ENCODE peak calls at places on chromosomes 3 and 15, in seven cellular contexts. I is Peyer's patch, M is ascending aorta, O is psoas muscle, U is right lobe of liver, X is coronary artery, Q is aorta. V is an unnamed sample.

GRCh38 chr3:147989344-147989743 is 580.2 kb downstream of the ZIC1 start:
- DNase-seq in I (no peak), M (no peak), O (peak), U (no peak), X (no peak), Q (peak), V (no peak)

GRCh38 chr3:160003520-160004128 is 15.0 kb downstream of the IL12A start:
- DNase-seq in I (peak), M (no peak), O (peak), U (peak), X (no peak), Q (peak), V (peak)

GRCh38 chr3:157045238-157045860 is 114.6 kb downstream of the CCNL1 start:
- DNase-seq in I (no peak), M (no peak), O (no peak), U (no peak), X (no peak), Q (no peak), V (no peak)

GRCh38 chr3:43638594-43639447 is 17.0 kb upstream of the ANO10 start:
- DNase-seq in I (peak), M (no peak), O (no peak), U (no peak), X (no peak), Q (no peak), V (no peak)

GRCh38 chr3:14200276-14200675 is 21.7 kb downstream of the LSM3 start:
- DNase-seq in I (no peak), M (no peak), O (no peak), U (no peak), X (no peak), Q (no peak), V (no peak)

GRCh38 chr3:127097516-127097915 is 95.4 kb upstream of the PRR23E start:
- DNase-seq in I (peak), M (no peak), O (no peak), U (no peak), X (no peak), Q (no peak), V (no peak)

GRCh38 chr3:40780801-40781406 is 256.1 kb downstream of the ZNF621 start:
- DNase-seq in I (no peak), M (peak), O (peak), U (no peak), X (no peak), Q (peak), V (no peak)

GRCh38 chr3:187368765-187369450 is 723 bp downstream of the RTP4 start:
- DNase-seq in I (no peak), M (no peak), O (no peak), U (no peak), X (no peak), Q (no peak), V (peak)

GRCh38 chr3:115245437-115245836 is 98.3 kb upstream of the ZBTB20 start:
- DNase-seq in I (no peak), M (peak), O (no peak), U (no peak), X (no peak), Q (peak), V (no peak)

GRCh38 chr15:78907577-78907976 is 34.9 kb downstream of the MORF4L1 start:
- DNase-seq in I (no peak), M (no peak), O (no peak), U (no peak), X (no peak), Q (no peak), V (no peak)

GRCh38 chr15:83462026-83462425 is 14.9 kb downstream of the SH3GL3 start:
- DNase-seq in I (no peak), M (no peak), O (no peak), U (no peak), X (no peak), Q (no peak), V (no peak)

GRCh38 chr15:32908135-32908801 is 190.5 kb downstream of the GREM1 start:
- DNase-seq in I (peak), M (no peak), O (no peak), U (no peak), X (no peak), Q (no peak), V (no peak)

GRCh38 chr3:176765491-176765890 is 431.8 kb downstream of the TBL1XR1 start:
- DNase-seq in I (no peak), M (no peak), O (no peak), U (no peak), X (no peak), Q (no peak), V (no peak)

GRCh38 chr3:82163907-82164520 is 402.6 kb upstream of the GBE1 start:
- DNase-seq in I (no peak), M (no peak), O (no peak), U (no peak), X (no peak), Q (no peak), V (no peak)

GRCh38 chr3:59797533-59797932 is 747.7 kb upstream of the CFAP20DC start:
- DNase-seq in I (no peak), M (no peak), O (no peak), U (no peak), X (no peak), Q (no peak), V (no peak)

GRCh38 chr3:57350271-57350670 is 57.8 kb upstream of the ASB14 start:
- DNase-seq in I (no peak), M (no peak), O (no peak), U (no peak), X (no peak), Q (no peak), V (no peak)

GRCh38 chr3:51942603-51943450 is 664 bp downstream of the PARP3 start:
- DNase-seq in I (peak), M (peak), O (peak), U (peak), X (peak), Q (peak), V (peak)

GRCh38 chr3:159929181-159929893 is 59.3 kb upstream of the IL12A start:
- DNase-seq in I (no peak), M (no peak), O (peak), U (no peak), X (no peak), Q (peak), V (no peak)

GRCh38 chr3:38587548-38588131 is 61.8 kb downstream of the SCN5A start:
- DNase-seq in I (peak), M (peak), O (peak), U (no peak), X (peak), Q (peak), V (no peak)

GRCh38 chr15:58467121-58467721 is 35.4 kb downstream of the LIPC start:
- DNase-seq in I (no peak), M (no peak), O (no peak), U (no peak), X (no peak), Q (no peak), V (no peak)

GRCh38 chr3:179432451-179432850 is 18.8 kb downstream of the GNB4 start:
- DNase-seq in I (no peak), M (no peak), O (no peak), U (no peak), X (no peak), Q (no peak), V (no peak)

GRCh38 chr3:179425075-179425474 is 26.2 kb downstream of the GNB4 start:
- DNase-seq in I (no peak), M (no peak), O (no peak), U (no peak), X (no peak), Q (no peak), V (no peak)

GRCh38 chr3:179430277-179430870 is 20.9 kb downstream of the GNB4 start:
- DNase-seq in I (no peak), M (no peak), O (no peak), U (no peak), X (no peak), Q (no peak), V (no peak)

GRCh38 chr3:179432021-179432420 is 19.2 kb downstream of the GNB4 start:
- DNase-seq in I (no peak), M (no peak), O (no peak), U (no peak), X (no peak), Q (peak), V (no peak)

GRCh38 chr3:179428876-179429548 is 22.3 kb downstream of the GNB4 start:
- DNase-seq in I (no peak), M (no peak), O (no peak), U (no peak), X (no peak), Q (no peak), V (no peak)
- H3K4me3 ChIP-seq in I (no peak), M (no peak), O (no peak), U (no peak), X (no peak), Q (no peak), V (no peak)

DNA sequence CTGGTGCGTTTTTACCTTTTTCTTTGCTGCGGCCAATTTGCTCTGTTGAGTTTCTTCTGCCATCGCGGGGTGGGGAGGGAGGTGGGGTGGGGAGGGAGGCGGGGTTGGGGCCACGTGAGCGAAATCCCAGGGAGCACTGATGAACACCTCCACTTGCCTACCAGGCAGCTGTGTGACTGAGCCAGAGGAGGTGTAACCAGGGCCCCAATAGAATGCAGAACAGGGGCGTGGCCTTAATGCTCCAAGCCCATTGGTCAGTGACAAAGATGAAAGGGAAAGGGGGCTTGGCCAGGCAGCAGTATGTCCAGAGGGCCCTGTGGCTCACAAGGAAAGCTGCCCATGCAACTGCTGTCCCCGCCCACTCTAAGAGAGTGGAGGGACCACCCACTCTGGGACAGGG is 21.4 kb upstream of the OR4F6 start:
- DNase-seq in I (no peak), M (no peak), O (no peak), U (no peak), X (no peak), Q (no peak), V (no peak)
- H3K27ac ChIP-seq in I (no peak), M (no peak), O (no peak), U (no peak), X (no peak), Q (no peak), V (no peak)

GRCh38 chr15:67068724-67069400 is 3.5 kb downstream of the SMAD3 start:
- DNase-seq in I (no peak), M (no peak), O (no peak), U (no peak), X (no peak), Q (no peak), V (no peak)
- H3K4me3 ChIP-seq in I (peak), M (peak), O (peak), U (no peak), X (peak), Q (no peak), V (peak)

DNA sequence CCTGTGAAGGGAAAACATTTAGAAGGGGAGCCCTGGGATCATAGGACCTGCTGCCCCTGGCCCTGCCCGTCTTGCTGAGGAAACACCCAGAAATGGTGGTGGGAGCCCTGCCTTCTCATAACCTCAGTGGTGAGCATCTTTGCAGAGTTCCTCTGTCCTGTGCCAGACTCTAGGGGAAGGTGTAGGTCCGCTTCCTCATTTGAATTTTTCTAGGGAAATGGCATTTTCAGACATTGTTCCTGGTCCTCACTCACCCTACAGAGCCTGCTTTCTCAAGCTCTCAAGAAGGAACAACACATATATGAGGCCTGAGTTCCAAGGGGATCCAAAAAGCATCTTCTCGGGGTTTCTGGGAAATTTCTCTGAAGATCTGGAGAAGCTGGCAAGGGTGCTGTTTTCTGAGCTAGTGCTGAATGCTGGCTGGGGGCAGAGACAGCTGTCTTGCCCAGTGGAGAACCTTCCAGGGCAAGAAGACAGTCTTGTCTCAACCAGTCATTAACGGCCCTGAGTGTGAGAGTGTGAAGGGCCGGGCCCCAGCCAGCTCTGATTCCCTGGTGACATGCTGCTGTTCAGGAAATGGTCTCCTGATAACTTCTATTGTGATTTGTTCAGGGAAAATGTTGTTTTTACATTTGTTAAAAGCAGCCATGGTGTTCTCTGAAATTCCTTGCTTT is 283.1 kb upstream of the LRRFIP2 start:
- DNase-seq in I (no peak), M (no peak), O (peak), U (no peak), X (no peak), Q (no peak), V (no peak)
- H3K27ac ChIP-seq in I (no peak), M (peak), O (peak), U (peak), X (peak), Q (peak), V (no peak)